ENCODE peak calls at places on chromosome 4, in nine cellular contexts. R is A549; F is cardiac fibroblast; Y is LoVo; P is cardiac septum; G is stimulated activated CD4-positive, alpha-beta T cell treated with anti-CD3 and anti-CD28 coated beads, Interleukin-2, amount 100 ng/mL, for 24 hours; T is RPMI8226; J is suprapubic skin; D is effector memory CD8-positive, alpha-beta T cell. B is an unnamed sample.

GRCh38 chr4:175954685-175955084 is 111.0 kb upstream of the WDR17 start:
- DNase-seq in F (no peak), P (no peak), Y (no peak), D (no peak), J (no peak), G (no peak), R (no peak), T (no peak), B (no peak)

GRCh38 chr4:59925290-59925689 is 1274.8 kb upstream of the ADGRL3 start:
- DNase-seq in R (no peak), F (no peak), G (no peak), J (no peak), Y (no peak), T (no peak), P (no peak), D (no peak), B (no peak)

GRCh38 chr4:167025651-167026050 is 208.6 kb downstream of the SPOCK3 start:
- DNase-seq in D (no peak), Y (no peak), T (no peak), R (peak; percentile 37), G (no peak), F (no peak), P (no peak), J (no peak), B (no peak)

GRCh38 chr4:107182347-107182746 is 146.2 kb upstream of the DKK2 start:
- DNase-seq in G (no peak), D (no peak), T (no peak), R (no peak), F (no peak), P (no peak), J (no peak), Y (no peak), B (no peak)

GRCh38 chr4:67393699-67394281 is 151.5 kb downstream of the CENPC start:
- DNase-seq in F (peak; percentile 58), R (peak; percentile 44), P (no peak), J (no peak), D (peak; percentile 4), Y (peak; percentile 64), G (peak; percentile 21), T (peak; percentile 37), B (no peak)

GRCh38 chr4:166143227-166143626 is 270.2 kb downstream of the TLL1 start:
- DNase-seq in F (no peak), P (no peak), T (peak; percentile 19), G (peak; percentile 17), R (no peak), J (no peak), Y (no peak), D (no peak), B (no peak)

GRCh38 chr4:106315476-106315967 is 487 bp downstream of the TBCK start:
- DNase-seq in T (peak; percentile 16), Y (peak; percentile 52), R (no peak), D (peak; percentile 25), J (no peak), G (no peak), F (peak; percentile 22), P (no peak), B (no peak)

GRCh38 chr4:6245246-6246169 is 24.1 kb upstream of the WFS1 start:
- DNase-seq in G (no peak), T (no peak), R (no peak), P (no peak), F (peak; percentile 12), D (no peak), Y (no peak), J (no peak), B (no peak)

GRCh38 chr4:74859163-74859562 is 64.8 kb upstream of the BTC start:
- DNase-seq in P (no peak), G (no peak), T (no peak), J (no peak), F (no peak), Y (no peak), R (no peak), D (no peak), B (no peak)

GRCh38 chr4:53813991-53814390 is 222.7 kb upstream of the LNX1 start:
- DNase-seq in T (no peak), P (no peak), Y (no peak), J (no peak), G (no peak), F (no peak), D (no peak), R (no peak), B (no peak)

GRCh38 chr4:137531121-137531520 is 1.2 kb downstream of the PCDH18 start:
- DNase-seq in Y (no peak), G (no peak), J (no peak), T (no peak), R (no peak), D (no peak), P (no peak), F (peak; percentile 72), B (no peak)

GRCh38 chr4:66575024-66575696 is 904.9 kb upstream of the EPHA5 start:
- DNase-seq in G (no peak), F (peak; percentile 86), Y (peak; percentile 88), D (no peak), J (no peak), T (no peak), R (peak; percentile 95), P (no peak), B (no peak)

GRCh38 chr4:7727727-7728126 is 211.9 kb downstream of the AFAP1 start:
- DNase-seq in G (no peak), F (no peak), Y (no peak), J (no peak), D (no peak), R (no peak), P (no peak), T (no peak), B (no peak)

GRCh38 chr4:31461425-31461824 is 741.3 kb downstream of the PCDH7 start:
- DNase-seq in D (no peak), J (no peak), F (no peak), G (no peak), Y (peak; percentile 51), P (no peak), T (no peak), R (peak; percentile 12), B (no peak)

GRCh38 chr4:41379230-41379629 is 122.5 kb downstream of the UCHL1 start:
- DNase-seq in G (no peak), T (no peak), Y (peak; percentile 38), D (no peak), P (no peak), J (no peak), R (no peak), F (no peak), B (no peak)

GRCh38 chr4:139247241-139247640 is 32.8 kb downstream of the MGARP start:
- DNase-seq in J (no peak), D (no peak), G (no peak), P (no peak), T (no peak), R (no peak), Y (no peak), F (no peak), B (no peak)

GRCh38 chr4:27088491-27088890 is 227.8 kb downstream of the STIM2 start:
- DNase-seq in G (no peak), Y (no peak), P (no peak), R (no peak), J (no peak), T (no peak), F (no peak), D (no peak), B (no peak)

GRCh38 chr4:187576751-187577150 is 418.8 kb upstream of the ZFP42 start:
- DNase-seq in P (no peak), D (no peak), Y (no peak), J (no peak), G (no peak), F (no peak), T (no peak), R (no peak), B (no peak)

GRCh38 chr4:2948895-2949781 is 14.1 kb downstream of the NOP14 start:
- DNase-seq in J (no peak), P (no peak), T (no peak), G (no peak), F (peak; percentile 47), D (no peak), Y (no peak), R (peak; percentile 41), B (no peak)

GRCh38 chr4:125042031-125042430 is 272.7 kb upstream of the FAT4 start:
- DNase-seq in J (no peak), F (no peak), R (no peak), G (no peak), T (no peak), P (no peak), D (no peak), Y (no peak), B (no peak)

GRCh38 chr4:185512516-185512915 is 22.8 kb downstream of the PDLIM3 start:
- DNase-seq in F (peak; percentile 45), G (no peak), P (no peak), T (no peak), J (no peak), Y (no peak), D (no peak), R (no peak), B (no peak)

GRCh38 chr4:137226900-137227299 is 305.4 kb downstream of the PCDH18 start:
- DNase-seq in R (peak; percentile 8), T (no peak), G (no peak), D (no peak), P (no peak), Y (no peak), F (peak; percentile 23), J (no peak), B (no peak)

GRCh38 chr4:76090241-76090691 is 15.8 kb downstream of the ART3 start:
- DNase-seq in G (no peak), J (no peak), T (peak; percentile 39), R (no peak), Y (no peak), D (peak; percentile 2), P (no peak), F (peak; percentile 81), B (no peak)